ENCODE peak calls at places on chromosomes 12 and 14, in five cellular contexts. Q, K, O, R and H are unnamed samples.

GRCh38 chr14:61280092-61280525 is 1.0 kb downstream of the TMEM30B start:
- DNase-seq in R (no peak), K (no peak), O (peak; percentile 15), Q (no peak), H (no peak)

GRCh38 chr12:41288188-41288811 is 100.2 kb downstream of the PDZRN4 start:
- DNase-seq in Q (no peak), K (no peak), R (no peak), O (no peak), H (no peak)

GRCh38 chr14:63542231-63542999 is 762 bp downstream of the PPP2R5E start:
- DNase-seq in R (peak; percentile 33), K (no peak), O (no peak), Q (peak; percentile 12), H (no peak)

GRCh38 chr12:109744026-109744425 is 30.4 kb downstream of the FAM222A start:
- DNase-seq in R (peak; percentile 15), O (no peak), Q (no peak), K (no peak), H (no peak)

GRCh38 chr12:27309293-27309994 is 23.2 kb upstream of the BMAL2 start:
- DNase-seq in K (no peak), O (no peak), Q (no peak), R (no peak), H (no peak)

GRCh38 chr12:106757623-106758348 is 16.7 kb upstream of the RIC8B start:
- DNase-seq in K (no peak), Q (no peak), O (no peak), R (no peak), H (no peak)

GRCh38 chr12:48773686-48774085 is 15.2 kb downstream of the ADCY6 start:
- DNase-seq in R (no peak), K (no peak), Q (no peak), O (no peak), H (no peak)

GRCh38 chr12:108850854-108851573 is 6.4 kb downstream of the SSH1 start:
- DNase-seq in Q (peak; percentile 87), O (no peak), R (no peak), K (peak; percentile 69), H (peak; percentile 63)

GRCh38 chr14:55446833-55447232 is 6.4 kb upstream of the TBPL2 start:
- DNase-seq in Q (peak; percentile 64), O (no peak), K (peak; percentile 63), R (no peak), H (no peak)

GRCh38 chr12:27999521-27999920 is 27.0 kb upstream of the PTHLH start:
- DNase-seq in R (no peak), K (peak; percentile 46), Q (peak; percentile 58), O (no peak), H (no peak)

GRCh38 chr12:113591480-113591971 is 119.9 kb upstream of the LHX5 start:
- DNase-seq in Q (no peak), K (no peak), R (peak; percentile 50), O (no peak), H (no peak)